ENCODE peak calls at places on chromosome 11, in four cellular contexts. One of them, this sample, is unnamed.

GRCh38 chr11:12556788-12557384 is 117.3 kb upstream of the TEAD1 start:
- DNase-seq in HepG2: peak
- DNase-seq in GM12878: no peak
- DNase-seq in K562: no peak
- DNase-seq in this sample: peak

GRCh38 chr11:36018967-36019596 is 75.2 kb downstream of the LDLRAD3 start:
- DNase-seq in GM12878: no peak
- DNase-seq in HepG2: no peak
- DNase-seq in K562: no peak
- DNase-seq in this sample: no peak

GRCh38 chr11:57940044-57940781 is 83.5 kb upstream of the OR9Q1 start:
- DNase-seq in HepG2: no peak
- DNase-seq in GM12878: no peak
- DNase-seq in K562: no peak
- DNase-seq in this sample: no peak

GRCh38 chr11:120122921-120123683 is 14.8 kb downstream of the TRIM29 start:
- DNase-seq in K562: peak
- DNase-seq in HepG2: no peak
- DNase-seq in GM12878: no peak
- DNase-seq in this sample: no peak

GRCh38 chr11:12679471-12679870 is 5.2 kb downstream of the TEAD1 start:
- DNase-seq in HepG2: no peak
- DNase-seq in GM12878: no peak
- DNase-seq in K562: no peak
- DNase-seq in this sample: no peak

GRCh38 chr11:8011383-8011782 is 24.2 kb downstream of the EIF3F start:
- DNase-seq in HepG2: no peak
- DNase-seq in GM12878: no peak
- DNase-seq in K562: no peak
- DNase-seq in this sample: no peak

GRCh38 chr11:2885017-2885675 is 429 bp downstream of the CDKN1C start:
- DNase-seq in HepG2: no peak
- DNase-seq in GM12878: no peak
- DNase-seq in K562: peak
- DNase-seq in this sample: peak

GRCh38 chr11:112627588-112628045 is 333.6 kb upstream of the NCAM1 start:
- DNase-seq in GM12878: peak
- DNase-seq in K562: no peak
- DNase-seq in HepG2: no peak
- DNase-seq in this sample: no peak

GRCh38 chr11:131418214-131418613 is 47.8 kb downstream of the NTM start:
- DNase-seq in GM12878: no peak
- DNase-seq in K562: no peak
- DNase-seq in HepG2: no peak
- DNase-seq in this sample: no peak

GRCh38 chr11:74443071-74443864 is 24.1 kb downstream of the KCNE3 start:
- DNase-seq in K562: peak
- DNase-seq in GM12878: no peak
- DNase-seq in HepG2: peak
- DNase-seq in this sample: peak

GRCh38 chr11:73391665-73392064 is 15.5 kb downstream of the RELT start:
- DNase-seq in K562: no peak
- DNase-seq in GM12878: no peak
- DNase-seq in HepG2: no peak
- DNase-seq in this sample: no peak

GRCh38 chr11:112477929-112478317 is 217.3 kb upstream of the PLET1 start:
- DNase-seq in GM12878: no peak
- DNase-seq in K562: no peak
- DNase-seq in HepG2: no peak
- DNase-seq in this sample: no peak

GRCh38 chr11:129267716-129268115 is 75.6 kb upstream of the ARHGAP32 start:
- DNase-seq in K562: no peak
- DNase-seq in GM12878: no peak
- DNase-seq in HepG2: no peak
- DNase-seq in this sample: no peak

GRCh38 chr11:14619580-14619979 is 24.0 kb upstream of the PDE3B start:
- DNase-seq in HepG2: peak
- DNase-seq in GM12878: no peak
- DNase-seq in K562: no peak
- DNase-seq in this sample: no peak

GRCh38 chr11:86438685-86439084 is 64.0 kb downstream of the CCDC81 start:
- DNase-seq in GM12878: no peak
- DNase-seq in HepG2: no peak
- DNase-seq in K562: peak
- DNase-seq in this sample: no peak

GRCh38 chr11:9210224-9210921 is 54.8 kb downstream of the DENND5A start:
- DNase-seq in K562: no peak
- DNase-seq in GM12878: no peak
- DNase-seq in HepG2: no peak
- DNase-seq in this sample: peak

GRCh38 chr11:57567512-57568329 is at the start of gene UBE2L6:
- DNase-seq in GM12878: no peak
- DNase-seq in HepG2: no peak
- DNase-seq in K562: peak
- DNase-seq in this sample: peak

GRCh38 chr11:34599406-34599901 is 21.4 kb upstream of the EHF start:
- DNase-seq in HepG2: peak
- DNase-seq in GM12878: no peak
- DNase-seq in K562: peak
- DNase-seq in this sample: peak

GRCh38 chr11:125593113-125593761 is 585 bp downstream of the STT3A start:
- DNase-seq in K562: peak
- DNase-seq in HepG2: peak
- DNase-seq in GM12878: no peak
- DNase-seq in this sample: peak

GRCh38 chr11:1839204-1839923 is 583 bp downstream of the TNNI2 start:
- DNase-seq in K562: no peak
- DNase-seq in HepG2: no peak
- DNase-seq in GM12878: no peak
- DNase-seq in this sample: no peak

GRCh38 chr11:65854161-65854592 is 3.8 kb downstream of the CFL1 start:
- DNase-seq in HepG2: peak
- DNase-seq in GM12878: no peak
- DNase-seq in K562: no peak
- DNase-seq in this sample: no peak

GRCh38 chr11:88979641-88980040 is 86.1 kb downstream of the GRM5 start:
- DNase-seq in GM12878: no peak
- DNase-seq in K562: no peak
- DNase-seq in HepG2: no peak
- DNase-seq in this sample: no peak

GRCh38 chr11:117020287-117020686 is 77.9 kb downstream of the SIK3 start:
- DNase-seq in GM12878: peak
- DNase-seq in K562: peak
- DNase-seq in HepG2: no peak
- DNase-seq in this sample: no peak

GRCh38 chr11:119445850-119446249 is 22.9 kb upstream of the THY1 start:
- DNase-seq in HepG2: no peak
- DNase-seq in GM12878: no peak
- DNase-seq in K562: no peak
- DNase-seq in this sample: no peak

GRCh38 chr11:32137263-32137662 is 46.4 kb downstream of the RCN1 start:
- DNase-seq in K562: no peak
- DNase-seq in HepG2: no peak
- DNase-seq in GM12878: no peak
- DNase-seq in this sample: peak

GRCh38 chr11:12674936-12675696 is 895 bp downstream of the TEAD1 start:
- DNase-seq in K562: peak
- DNase-seq in HepG2: no peak
- DNase-seq in GM12878: no peak
- DNase-seq in this sample: no peak

GRCh38 chr11:119178166-119178680 is 7.1 kb upstream of the NHERF4 start:
- DNase-seq in K562: no peak
- DNase-seq in GM12878: no peak
- DNase-seq in HepG2: no peak
- DNase-seq in this sample: no peak

GRCh38 chr11:79147731-79148130 is 293.1 kb downstream of the TENM4 start:
- DNase-seq in HepG2: no peak
- DNase-seq in GM12878: no peak
- DNase-seq in K562: no peak
- DNase-seq in this sample: no peak

GRCh38 chr11:74532496-74533246 is 39.1 kb upstream of the LIPT2 start:
- DNase-seq in GM12878: no peak
- DNase-seq in K562: no peak
- DNase-seq in HepG2: no peak
- DNase-seq in this sample: no peak

GRCh38 chr11:128039140-128040021 is 548.0 kb downstream of the ETS1 start:
- DNase-seq in K562: no peak
- DNase-seq in HepG2: no peak
- DNase-seq in GM12878: no peak
- DNase-seq in this sample: no peak

GRCh38 chr11:27011560-27012253 is 17.8 kb downstream of the FIBIN start:
- DNase-seq in K562: no peak
- DNase-seq in GM12878: no peak
- DNase-seq in HepG2: no peak
- DNase-seq in this sample: no peak

GRCh38 chr11:85123752-85124231 is 503.4 kb downstream of the DLG2 start:
- DNase-seq in GM12878: peak
- DNase-seq in K562: no peak
- DNase-seq in HepG2: no peak
- DNase-seq in this sample: no peak

GRCh38 chr11:9273430-9274336 is 8.5 kb upstream of the DENND5A start:
- DNase-seq in K562: no peak
- DNase-seq in GM12878: no peak
- DNase-seq in HepG2: no peak
- DNase-seq in this sample: no peak

GRCh38 chr11:70517996-70518907 is 119.9 kb downstream of the CTTN start:
- DNase-seq in K562: no peak
- DNase-seq in HepG2: no peak
- DNase-seq in GM12878: no peak
- DNase-seq in this sample: no peak

GRCh38 chr11:15576759-15577158 is 462.0 kb downstream of the INSC start:
- DNase-seq in K562: no peak
- DNase-seq in HepG2: no peak
- DNase-seq in GM12878: no peak
- DNase-seq in this sample: no peak

GRCh38 chr11:43268161-43268560 is 43.6 kb upstream of the API5 start:
- DNase-seq in GM12878: no peak
- DNase-seq in HepG2: no peak
- DNase-seq in K562: no peak
- DNase-seq in this sample: no peak

GRCh38 chr11:61168292-61168691 is 7.1 kb upstream of the VPS37C start:
- DNase-seq in HepG2: no peak
- DNase-seq in K562: no peak
- DNase-seq in GM12878: no peak
- DNase-seq in this sample: no peak

GRCh38 chr11:62593434-62594044 is 2.2 kb upstream of the TUT1 start:
- DNase-seq in GM12878: no peak
- DNase-seq in K562: peak
- DNase-seq in HepG2: peak
- DNase-seq in this sample: peak

GRCh38 chr11:4626207-4627105 is 10.8 kb upstream of the OR51D1 start:
- DNase-seq in GM12878: no peak
- DNase-seq in HepG2: peak
- DNase-seq in K562: peak
- DNase-seq in this sample: peak

GRCh38 chr11:18575361-18575760 is 13.2 kb downstream of the UEVLD start:
- DNase-seq in K562: no peak
- DNase-seq in GM12878: no peak
- DNase-seq in HepG2: no peak
- DNase-seq in this sample: no peak
- TF ChIP-seq HDAC2 in K562: no peak
- TF ChIP-seq HDAC2 in GM12878: no peak
- TF ChIP-seq HDAC2 in HepG2: no peak
- TF ChIP-seq HDAC2 in this sample: no peak

GRCh38 chr11:69261116-69261515 is 32.8 kb upstream of the MYEOV start:
- DNase-seq in GM12878: no peak
- DNase-seq in K562: no peak
- DNase-seq in HepG2: peak
- DNase-seq in this sample: no peak
- TF ChIP-seq JUNB in GM12878: no peak
- TF ChIP-seq JUNB in K562: no peak
- TF ChIP-seq JUNB in HepG2: no peak
- TF ChIP-seq JUNB in this sample: no peak

DNA sequence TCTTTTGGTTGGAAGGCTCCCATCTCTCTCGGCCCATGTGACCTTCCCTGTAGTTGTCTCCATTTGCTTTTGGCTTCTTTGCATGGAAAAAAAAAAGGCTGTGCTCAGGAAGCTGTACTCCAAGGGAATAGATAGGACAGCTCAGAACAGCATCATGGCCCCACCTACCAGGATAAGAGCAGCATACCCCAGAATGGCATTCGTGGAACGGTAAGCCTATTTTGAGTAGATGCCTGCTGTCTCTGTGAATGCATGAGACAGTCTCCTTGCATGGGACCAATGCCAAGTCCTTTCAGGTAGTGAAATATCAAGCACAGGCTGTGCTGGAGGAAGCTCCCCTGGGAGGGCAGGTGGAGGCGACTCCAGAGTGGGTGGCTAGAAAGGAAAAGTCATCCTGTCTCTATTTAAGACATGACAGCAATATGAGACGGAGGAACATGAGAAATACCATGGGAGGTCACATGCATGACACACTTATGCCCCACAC is 94.1 kb upstream of the AMOTL1 start:
- DNase-seq in HepG2: no peak
- DNase-seq in GM12878: no peak
- DNase-seq in K562: no peak
- DNase-seq in this sample: no peak
- TF ChIP-seq POLR2AphosphoS2 in HepG2: no peak
- TF ChIP-seq POLR2AphosphoS2 in GM12878: no peak
- TF ChIP-seq POLR2AphosphoS2 in K562: no peak
- TF ChIP-seq POLR2AphosphoS2 in this sample: no peak

GRCh38 chr11:93028959-93029536 is 59.6 kb downstream of the MTNR1B start:
- DNase-seq in K562: no peak
- DNase-seq in HepG2: no peak
- DNase-seq in GM12878: no peak
- DNase-seq in this sample: no peak
- TF ChIP-seq HDAC2 in K562: no peak
- TF ChIP-seq HDAC2 in HepG2: no peak
- TF ChIP-seq HDAC2 in GM12878: no peak
- TF ChIP-seq HDAC2 in this sample: no peak

DNA sequence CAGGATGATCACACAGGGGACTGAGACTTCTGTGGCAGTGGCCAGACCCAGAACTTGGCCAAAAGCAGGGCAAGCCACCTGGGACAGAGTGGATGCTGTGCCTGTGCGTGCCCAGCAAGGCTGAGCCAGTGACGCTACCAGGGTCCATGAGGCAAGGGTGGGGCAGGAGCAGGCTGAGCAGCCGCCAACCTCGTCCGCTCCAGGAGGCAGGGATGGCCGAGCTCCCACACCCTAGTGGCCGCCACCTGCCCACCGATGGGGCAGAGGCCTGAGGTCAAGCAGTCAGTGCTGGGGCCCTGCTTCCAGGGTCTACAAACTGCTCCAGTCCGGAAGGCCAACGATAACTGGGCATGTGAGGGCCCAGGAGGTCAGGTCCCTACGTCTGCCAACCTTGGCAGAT is 7.3 kb downstream of the KRTAP5-9 start:
- DNase-seq in K562: no peak
- DNase-seq in GM12878: no peak
- DNase-seq in HepG2: no peak
- DNase-seq in this sample: no peak
- TF ChIP-seq JUNB in K562: no peak
- TF ChIP-seq JUNB in GM12878: no peak
- TF ChIP-seq JUNB in HepG2: no peak
- TF ChIP-seq JUNB in this sample: no peak